ENCODE peak calls at places on chromosomes 2 and 18, in six cellular contexts. N is A549, P is endothelial cell of umbilical vein, U is HepG2, D is K562, G is GM12878. L is an unnamed sample.
A peak's percentile ranks its signal among the peaks of the same experiment; 100 is the strongest.

GRCh38 chr18:29034113-29034856 is 857.4 kb upstream of the CDH2 start:
- DNase-seq in N (no peak), P (no peak), U (no peak), D (no peak), G (no peak), L (no peak)

GRCh38 chr2:239146011-239146641 is 254.7 kb downstream of the HDAC4 start:
- DNase-seq in N (no peak), P (no peak), U (no peak), D (no peak), G (peak; percentile 16), L (no peak)

GRCh38 chr2:16656784-16657391 is 8.7 kb downstream of the CYRIA start:
- DNase-seq in N (no peak), P (no peak), U (no peak), D (no peak), G (peak; percentile 83), L (peak; percentile 73)

GRCh38 chr2:127097841-127098651 is 8.9 kb downstream of the BIN1 start:
- DNase-seq in N (no peak), P (no peak), U (no peak), D (no peak), G (no peak), L (no peak)

GRCh38 chr2:166417669-166418068 is 41.9 kb upstream of the SCN9A start:
- DNase-seq in N (no peak), P (peak; percentile 42), U (peak; percentile 70), D (peak; percentile 31), G (no peak), L (peak; percentile 50)

GRCh38 chr2:36800381-36800780 is 103.9 kb downstream of the VIT start:
- DNase-seq in N (no peak), P (no peak), U (no peak), D (no peak), G (no peak), L (no peak)

GRCh38 chr2:111702119-111702808 is 181.7 kb downstream of the ANAPC1 start:
- DNase-seq in N (peak; percentile 75), P (peak; percentile 52), U (peak; percentile 74), D (peak; percentile 79), G (no peak), L (peak; percentile 88)

GRCh38 chr2:10230499-10230898 is 72.2 kb upstream of the HPCAL1 start:
- DNase-seq in N (no peak), P (no peak), U (no peak), D (no peak), G (no peak), L (no peak)

GRCh38 chr18:6401687-6402086 is 13.0 kb downstream of the L3MBTL4 start:
- DNase-seq in N (no peak), P (no peak), U (no peak), D (no peak), G (no peak), L (peak; percentile 7)

GRCh38 chr2:239936838-239937581 is 88.1 kb downstream of the NDUFA10 start:
- DNase-seq in N (no peak), P (no peak), U (no peak), D (no peak), G (no peak), L (peak; percentile 72)

GRCh38 chr2:144747571-144747970 is 227.7 kb upstream of the ZEB2 start:
- DNase-seq in N (no peak), P (no peak), U (no peak), D (no peak), G (no peak), L (peak; percentile 16)

GRCh38 chr2:71226391-71226964 is 425 bp downstream of the PAIP2B start:
- DNase-seq in N (no peak), P (peak; percentile 5), U (no peak), D (no peak), G (no peak), L (peak; percentile 54)

GRCh38 chr18:7760967-7761946 is 194.1 kb downstream of the PTPRM start:
- DNase-seq in N (peak; percentile 7), P (peak; percentile 70), U (peak; percentile 81), D (no peak), G (no peak), L (no peak)

GRCh38 chr2:201470821-201471731 is 19.5 kb downstream of the STRADB start:
- DNase-seq in N (no peak), P (no peak), U (no peak), D (no peak), G (no peak), L (no peak)

GRCh38 chr18:61333746-61334490 is 688 bp downstream of the CDH20 start:
- DNase-seq in N (no peak), P (no peak), U (no peak), D (no peak), G (no peak), L (no peak)

GRCh38 chr2:8132889-8133288 is 549.0 kb upstream of the ID2 start:
- DNase-seq in N (no peak), P (no peak), U (no peak), D (no peak), G (no peak), L (no peak)

GRCh38 chr2:28545590-28546195 is 49.8 kb downstream of the PLB1 start:
- DNase-seq in N (no peak), P (no peak), U (peak; percentile 23), D (no peak), G (no peak), L (peak; percentile 44)

GRCh38 chr2:84486436-84487115 is 27.5 kb upstream of the SUCLG1 start:
- DNase-seq in N (no peak), P (no peak), U (peak; percentile 81), D (no peak), G (no peak), L (no peak)

GRCh38 chr2:168738057-168738456 is 64.4 kb upstream of the NOSTRIN start:
- DNase-seq in N (no peak), P (peak; percentile 24), U (no peak), D (no peak), G (no peak), L (no peak)

GRCh38 chr2:9991221-9991620 is 39.7 kb downstream of the GRHL1 start:
- DNase-seq in N (no peak), P (peak; percentile 21), U (no peak), D (no peak), G (no peak), L (no peak)

GRCh38 chr18:48828713-48829442 is 121.9 kb downstream of the SMAD7 start:
- DNase-seq in N (no peak), P (no peak), U (no peak), D (peak; percentile 86), G (no peak), L (no peak)

GRCh38 chr2:240339411-240340360 is 95.8 kb upstream of the GPC1 start:
- DNase-seq in N (no peak), P (no peak), U (no peak), D (no peak), G (no peak), L (no peak)

GRCh38 chr2:191976436-191976835 is 129.5 kb upstream of the CAVIN2 start:
- DNase-seq in N (no peak), P (peak; percentile 99), U (no peak), D (no peak), G (no peak), L (no peak)

GRCh38 chr2:197873293-197873701 is 68.9 kb downstream of the PLCL1 start:
- DNase-seq in N (no peak), P (no peak), U (no peak), D (no peak), G (no peak), L (peak; percentile 10)

GRCh38 chr18:37701967-37702366 is 136.4 kb upstream of the CELF4 start:
- DNase-seq in N (no peak), P (no peak), U (no peak), D (no peak), G (no peak), L (peak; percentile 69)

GRCh38 chr18:56869189-56869777 is 218.1 kb downstream of the WDR7 start:
- DNase-seq in N (peak; percentile 2), P (peak; percentile 64), U (peak; percentile 32), D (peak; percentile 5), G (peak; percentile 11), L (peak; percentile 70)

GRCh38 chr2:98454500-98455235 is 10.0 kb downstream of the INPP4A start:
- DNase-seq in N (no peak), P (peak; percentile 56), U (no peak), D (peak; percentile 73), G (no peak), L (peak; percentile 84)

GRCh38 chr2:29009711-29010677 is 28.9 kb downstream of the TOGARAM2 start:
- DNase-seq in N (no peak), P (no peak), U (no peak), D (no peak), G (no peak), L (peak; percentile 57)

GRCh38 chr2:193561054-193561453 is 1366.3 kb upstream of the TMEFF2 start:
- DNase-seq in N (no peak), P (no peak), U (no peak), D (no peak), G (no peak), L (no peak)
- TF ChIP-seq MYC in N (no peak), P (no peak), U (no peak), D (no peak), G (no peak), L (no peak)

GRCh38 chr2:207316484-207316883 is 150.7 kb upstream of the KLF7 start:
- DNase-seq in N (no peak), P (no peak), U (no peak), D (no peak), G (no peak), L (no peak)

GRCh38 chr2:207312006-207312356 is 146.2 kb upstream of the KLF7 start:
- DNase-seq in N (no peak), P (no peak), U (no peak), D (no peak), G (no peak), L (no peak)

GRCh38 chr2:207311316-207312005 is 145.7 kb upstream of the KLF7 start:
- DNase-seq in N (peak; percentile 11), P (peak; percentile 88), U (peak; percentile 46), D (peak; percentile 56), G (no peak), L (peak; percentile 73)

GRCh38 chr2:207315131-207315530 is 149.4 kb upstream of the KLF7 start:
- DNase-seq in N (no peak), P (no peak), U (no peak), D (no peak), G (no peak), L (no peak)

GRCh38 chr2:207313947-207314346 is 148.2 kb upstream of the KLF7 start:
- DNase-seq in N (no peak), P (no peak), U (no peak), D (no peak), G (no peak), L (no peak)
- H3K4me3 ChIP-seq in N (no peak overlapping the region), P (no peak overlapping the region), U (no peak overlapping the region), D (no peak overlapping the region), G (no peak overlapping the region), L (no peak overlapping the region)

GRCh38 chr18:59383831-59384230 is 24.8 kb upstream of the LMAN1 start:
- DNase-seq in N (no peak), P (no peak), U (no peak), D (no peak), G (no peak), L (no peak)
- TF ChIP-seq MYC in N (no peak), P (no peak), U (no peak), D (no peak), G (no peak), L (no peak)

DNA sequence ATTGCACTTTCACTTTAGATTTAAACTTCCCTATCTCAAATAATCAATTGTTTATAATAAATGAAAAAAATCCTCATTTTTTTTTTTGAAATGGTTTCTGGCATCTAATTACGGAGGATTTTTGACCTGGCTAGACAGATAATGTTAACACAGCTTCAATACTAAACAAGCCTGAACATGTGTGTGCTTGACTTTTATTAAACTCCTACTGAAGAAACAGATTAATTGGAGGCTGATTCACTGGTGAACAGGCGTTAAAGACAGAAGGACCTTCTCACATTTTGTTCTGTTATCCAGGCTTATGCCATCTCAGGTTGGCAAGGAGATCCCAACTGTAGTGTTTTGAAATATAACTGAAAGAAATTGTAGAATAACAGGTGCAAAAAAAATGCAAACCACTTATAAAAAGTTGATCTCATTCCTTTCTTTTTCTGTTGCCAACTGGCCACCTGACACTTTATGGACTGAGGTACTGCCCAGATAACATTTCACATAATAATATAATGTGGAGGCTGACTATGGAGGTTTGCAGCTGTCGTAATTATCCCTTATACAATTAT is 269.6 kb downstream of the ARHGAP15 start:
- DNase-seq in N (no peak), P (no peak), U (no peak), D (no peak), G (no peak), L (no peak)
- H3K4me3 ChIP-seq in N (no peak overlapping the region), P (no peak overlapping the region), U (no peak overlapping the region), D (no peak overlapping the region), G (no peak overlapping the region), L (no peak overlapping the region)

L was measured in NB4.